ENCODE peak calls at places on chromosomes 5 and 9, in five cellular contexts. T, N, S, L and U are unnamed samples.

GRCh38 chr5:158807-159447 is 32.4 kb upstream of the LRRC14B start:
- DNase-seq in T (no peak), N (no peak), S (no peak), L (no peak), U (no peak)

GRCh38 chr9:83620841-83621636 is 1.9 kb upstream of the IDNK start:
- DNase-seq in T (peak), L (no peak), N (peak), S (peak), U (peak)

GRCh38 chr5:64853777-64854176 is 85.0 kb downstream of the CWC27 start:
- DNase-seq in L (no peak), N (no peak), S (no peak), T (no peak), U (no peak)

GRCh38 chr5:173293817-173294672 is 34.2 kb downstream of the STC2 start:
- DNase-seq in L (peak), S (peak), N (peak), T (peak), U (peak)

GRCh38 chr9:7237473-7238243 is 479.9 kb downstream of the KDM4C start:
- DNase-seq in N (no peak), S (no peak), L (no peak), T (no peak), U (no peak)

GRCh38 chr9:130519927-130520326 is 59.5 kb upstream of the FUBP3 start:
- DNase-seq in N (no peak), T (no peak), S (no peak), L (no peak), U (no peak)

GRCh38 chr5:179196420-179197079 is 136.4 kb downstream of the ZNF354C start:
- DNase-seq in T (no peak), N (no peak), L (no peak), S (no peak), U (no peak)

GRCh38 chr9:133119461-133120342 is 1.3 kb downstream of the RALGDS start:
- DNase-seq in N (no peak), T (no peak), S (no peak), L (no peak), U (peak)

GRCh38 chr5:17217421-17218352 is at the start of gene BASP1:
- DNase-seq in N (peak), T (peak), L (no peak), S (no peak), U (peak)

GRCh38 chr9:76756273-76756650 is 8.0 kb upstream of the PCA3 start:
- DNase-seq in N (peak), T (peak), S (peak), L (peak), U (peak)

GRCh38 chr9:131282688-131283422 is 6.5 kb upstream of the FAM78A start:
- DNase-seq in N (no peak), S (peak), L (no peak), T (no peak), U (peak)

GRCh38 chr5:160310140-160310909 is 2.0 kb downstream of the CCNJL start:
- DNase-seq in T (no peak), S (no peak), N (no peak), L (no peak), U (no peak)

GRCh38 chr9:37926737-37927590 is 23.0 kb upstream of the SLC25A51 start:
- DNase-seq in T (no peak), S (no peak), L (no peak), N (peak), U (no peak)

GRCh38 chr9:83355024-83355444 is 183.2 kb downstream of the FRMD3 start:
- DNase-seq in T (peak), L (no peak), N (peak), S (peak), U (peak)

GRCh38 chr5:158814521-158814920 is 285.2 kb downstream of the EBF1 start:
- DNase-seq in N (no peak), S (no peak), T (no peak), L (no peak), U (no peak)

GRCh38 chr9:108861464-108861863 is 602 bp upstream of the ACTL7A start:
- DNase-seq in L (no peak), T (no peak), N (no peak), S (no peak), U (no peak)

GRCh38 chr9:114805670-114806551 is at the start of gene TNFSF15:
- DNase-seq in N (no peak), T (peak), L (no peak), S (peak), U (no peak)

GRCh38 chr5:72237879-72238278 is 82.2 kb downstream of the MRPS27 start:
- DNase-seq in S (no peak), L (no peak), N (no peak), T (no peak), U (no peak)

GRCh38 chr5:128216860-128217531 is 133.4 kb downstream of the SLC12A2 start:
- DNase-seq in S (no peak), T (peak), N (peak), L (no peak), U (no peak)

GRCh38 chr5:134124289-134125194 is 10.1 kb downstream of the TCF7 start:
- DNase-seq in N (peak), T (peak), L (no peak), S (no peak), U (no peak)

GRCh38 chr9:34185778-34186551 is 7.1 kb downstream of the UBAP1 start:
- DNase-seq in T (peak), N (peak), L (no peak), S (no peak), U (peak)

GRCh38 chr5:138824924-138825863 is 49.9 kb downstream of the LRRTM2 start:
- DNase-seq in N (no peak), S (peak), T (peak), L (no peak), U (peak)

GRCh38 chr5:148162038-148162437 is 6.3 kb upstream of the SPINK14 start:
- DNase-seq in T (no peak), L (no peak), S (no peak), N (no peak), U (peak)